ENCODE peak calls at places on chromosomes 16 and 17, in four cellular contexts. D, I, W and B are unnamed samples.

GRCh38 chr17:57988301-57989010 is 402 bp upstream of the VEZF1 start:
- DNase-seq in D (peak), I (no peak), W (no peak), B (peak)

GRCh38 chr16:69293401-69293800 is 17.7 kb upstream of the VPS4A start:
- DNase-seq in D (no peak), I (no peak), W (no peak), B (no peak)

GRCh38 chr17:18246880-18247612 is 11.5 kb downstream of the FLII start:
- DNase-seq in D (peak), I (no peak), W (no peak), B (peak)

GRCh38 chr17:81018044-81018802 is 16.7 kb upstream of the BAIAP2 start:
- DNase-seq in D (peak), I (peak), W (no peak), B (no peak)

GRCh38 chr16:9039208-9039607 is 52.2 kb upstream of the HAPSTR1 start:
- DNase-seq in D (no peak), I (no peak), W (no peak), B (peak)

GRCh38 chr17:39711851-39712250 is 12.0 kb downstream of the ERBB2 start:
- DNase-seq in D (no peak), I (no peak), W (no peak), B (no peak)

GRCh38 chr16:4214215-4214621 is 27.7 kb downstream of the SRL start:
- DNase-seq in D (no peak), I (no peak), W (peak), B (peak)

GRCh38 chr17:40909755-40910154 is 24.7 kb upstream of the KRT20 start:
- DNase-seq in D (no peak), I (no peak), W (peak), B (no peak)

GRCh38 chr17:27354491-27355081 is 60.7 kb downstream of the WSB1 start:
- DNase-seq in D (no peak), I (no peak), W (peak), B (no peak)

GRCh38 chr16:47162670-47163420 is 19.1 kb upstream of the NETO2 start:
- DNase-seq in D (no peak), I (no peak), W (no peak), B (no peak)

GRCh38 chr16:69513180-69513966 is 52.4 kb upstream of the NFAT5 start:
- DNase-seq in D (no peak), I (no peak), W (no peak), B (no peak)

GRCh38 chr16:4517812-4518211 is 20.8 kb downstream of the CDIP1 start:
- DNase-seq in D (peak), I (no peak), W (peak), B (peak)

GRCh38 chr17:42725143-42725542 is 19.7 kb downstream of the EZH1 start:
- DNase-seq in D (no peak), I (no peak), W (no peak), B (no peak)

GRCh38 chr16:84324439-84325262 is 30.0 kb downstream of the WFDC1 start:
- DNase-seq in D (no peak), I (no peak), W (no peak), B (no peak)

GRCh38 chr16:55943257-55943656 is 68.1 kb upstream of the CES5A start:
- DNase-seq in D (no peak), I (no peak), W (no peak), B (no peak)

GRCh38 chr16:56609463-56609921 is 1.1 kb downstream of the MT2A start:
- DNase-seq in D (no peak), I (peak), W (peak), B (peak)

GRCh38 chr17:40345161-40346034 is 19.1 kb downstream of the GJD3 start:
- DNase-seq in D (peak), I (no peak), W (peak), B (peak)

GRCh38 chr17:36978810-36979584 is 30.2 kb downstream of the AATF start:
- DNase-seq in D (no peak), I (no peak), W (no peak), B (no peak)

GRCh38 chr16:70747703-70748631 is 53.0 kb downstream of the VAC14 start:
- DNase-seq in D (no peak), I (no peak), W (no peak), B (no peak)

GRCh38 chr16:72092832-72093447 is 480 bp downstream of the TXNL4B start:
- DNase-seq in D (no peak), I (no peak), W (peak), B (peak)

GRCh38 chr16:81321537-81321936 is 6.8 kb downstream of the GAN start:
- DNase-seq in D (no peak), I (no peak), W (no peak), B (no peak)

GRCh38 chr16:88706965-88707871 is 915 bp downstream of the CTU2 start:
- DNase-seq in D (no peak), I (no peak), W (no peak), B (no peak)

GRCh38 chr17:40483679-40484078 is 17.7 kb downstream of the TNS4 start:
- DNase-seq in D (no peak), I (no peak), W (no peak), B (no peak)

GRCh38 chr17:63911657-63912100 is 621 bp upstream of the CSHL1 start:
- DNase-seq in D (peak), I (no peak), W (no peak), B (peak)

GRCh38 chr17:28634211-28634865 is 10.6 kb downstream of the BLTP2 start:
- DNase-seq in D (no peak), I (no peak), W (no peak), B (no peak)

GRCh38 chr16:48607056-48607825 is 2.7 kb downstream of the N4BP1 start:
- DNase-seq in D (no peak), I (no peak), W (no peak), B (peak)

GRCh38 chr17:73643012-73643845 is 1.0 kb downstream of the SDK2 start:
- DNase-seq in D (no peak), I (no peak), W (no peak), B (peak)

GRCh38 chr16:57039148-57039812 is 49.9 kb downstream of the NLRC5 start:
- DNase-seq in D (no peak), I (peak), W (no peak), B (no peak)

GRCh38 chr16:13885700-13886099 is 34.3 kb upstream of the ERCC4 start:
- DNase-seq in D (no peak), I (no peak), W (peak), B (no peak)

GRCh38 chr17:80118601-80119270 is 17.4 kb downstream of the GAA start:
- DNase-seq in D (no peak), I (no peak), W (no peak), B (no peak)

GRCh38 chr16:81593481-81593880 is 148.9 kb downstream of the CMIP start:
- DNase-seq in D (no peak), I (no peak), W (no peak), B (no peak)

DNA sequence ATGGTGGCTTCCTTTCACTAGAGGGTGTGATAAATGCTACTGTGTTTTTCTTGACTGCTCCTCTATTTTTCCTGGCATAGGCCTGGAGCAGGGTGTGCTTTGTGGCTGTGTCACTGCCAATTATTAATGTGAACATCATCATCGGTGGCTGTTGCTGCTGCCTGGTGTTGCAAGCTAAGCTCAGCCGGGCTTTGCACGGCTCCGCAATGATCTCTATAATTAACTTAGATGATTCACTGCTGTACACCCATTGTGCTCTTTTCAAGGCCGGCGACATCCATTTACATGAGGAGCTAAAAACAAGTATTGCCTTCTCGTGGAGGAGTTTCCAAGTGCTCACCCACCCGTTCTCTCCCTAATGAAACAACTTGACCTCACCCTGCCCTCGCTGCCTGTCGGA is 160.1 kb upstream of the IRX3 start:
- DNase-seq in D (no peak), I (no peak), W (no peak), B (peak)
- TF ChIP-seq POLR2AphosphoS2 in D (no peak), I (no peak), W (no peak), B (no peak)

GRCh38 chr17:62051053-62051452 is 14.0 kb downstream of the MED13 start:
- DNase-seq in D (no peak), I (no peak), W (peak), B (no peak)
- TF ChIP-seq POLR2AphosphoS2 in D (no peak), I (no peak), W (no peak), B (no peak)

GRCh38 chr17:82320956-82321927 is 3.8 kb upstream of the CD7 start:
- DNase-seq in D (peak), I (no peak), W (no peak), B (no peak)
- TF ChIP-seq POLR2AphosphoS2 in D (no peak), I (no peak), W (no peak), B (no peak)

GRCh38 chr17:76252040-76252954 is 12.0 kb upstream of the RNF157 start:
- DNase-seq in D (no peak), I (no peak), W (peak), B (no peak)
- TF ChIP-seq POLR2AphosphoS2 in D (no peak), I (no peak), W (no peak), B (no peak)

DNA sequence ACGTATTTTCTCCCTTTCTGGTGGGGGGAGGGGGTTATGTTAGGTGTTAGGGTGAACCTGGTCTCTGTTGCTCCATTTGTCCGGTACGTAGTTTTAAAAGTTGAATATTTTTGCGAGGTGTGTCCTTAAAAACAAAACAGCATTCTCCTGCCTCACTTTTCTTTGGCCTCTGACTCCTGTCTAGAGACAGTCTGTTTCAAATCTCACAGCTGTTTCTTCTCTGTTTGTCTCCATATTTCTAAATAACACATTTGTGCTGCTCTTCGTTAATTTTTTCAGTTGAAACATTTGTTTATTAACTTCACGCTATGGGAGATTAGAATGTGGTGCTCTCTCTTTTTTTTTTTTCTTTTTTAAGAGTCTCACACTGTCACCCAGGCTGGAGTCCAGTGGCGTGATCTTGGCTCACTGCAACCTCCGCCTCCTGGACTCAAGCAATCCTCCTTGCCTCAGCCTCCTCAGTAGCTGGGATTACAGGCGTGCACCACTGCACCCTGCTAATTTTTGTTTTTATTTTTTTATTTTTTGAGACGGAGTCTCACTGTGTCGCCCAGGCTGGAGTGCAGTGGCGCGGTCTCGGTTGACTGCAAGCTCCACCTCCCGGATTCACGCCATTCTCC is 31.7 kb downstream of the RPA1 start:
- DNase-seq in D (no peak), I (no peak), W (no peak), B (no peak)
- TF ChIP-seq POLR2AphosphoS2 in D (no peak), I (no peak), W (no peak), B (no peak)

DNA sequence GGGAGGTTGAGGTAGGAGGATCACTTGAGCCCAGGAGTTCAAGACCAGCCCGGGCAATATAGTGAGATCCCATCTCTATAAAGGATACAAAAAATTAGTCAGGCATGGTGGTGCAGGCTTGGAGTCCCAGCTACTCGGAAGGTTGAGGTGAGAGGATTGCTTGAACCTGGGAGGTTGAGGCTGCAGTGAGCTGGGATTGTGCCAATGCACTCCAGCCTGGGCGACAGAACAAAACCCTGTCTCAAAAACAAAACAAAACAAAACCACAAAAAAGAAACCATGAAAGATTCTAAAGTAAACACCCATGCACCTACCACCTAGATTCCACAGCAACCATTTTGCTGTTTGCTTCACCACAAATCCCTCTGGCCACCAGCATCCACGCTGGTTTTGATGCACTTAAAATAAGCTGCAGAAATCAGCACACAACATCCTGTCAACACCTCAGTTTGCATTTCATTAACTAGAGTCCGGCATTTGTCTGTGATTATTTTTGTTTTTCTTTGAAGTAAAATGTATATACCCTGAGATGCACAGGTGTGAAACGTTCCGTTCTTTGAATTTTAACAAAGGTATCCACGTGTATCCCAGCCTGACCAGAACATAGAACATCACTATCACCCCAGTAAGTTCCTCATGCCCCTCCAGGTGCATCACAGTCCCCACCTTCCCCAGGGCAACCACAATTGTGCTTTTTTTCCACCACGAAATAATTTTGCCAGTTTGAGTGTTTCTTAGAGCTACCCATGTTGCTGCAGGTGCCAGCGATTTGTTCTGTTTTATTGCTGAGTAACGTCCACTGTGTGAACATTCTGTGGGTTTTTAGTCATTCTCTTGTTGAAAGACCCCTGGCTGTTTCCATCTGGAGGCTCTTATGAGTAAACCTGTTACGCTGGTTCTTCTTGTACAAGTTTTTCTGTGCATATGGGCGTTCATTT is 191.5 kb downstream of the SEC14L1 start:
- DNase-seq in D (no peak), I (no peak), W (no peak), B (no peak)
- TF ChIP-seq POLR2AphosphoS2 in D (no peak), I (no peak), W (no peak), B (no peak)

GRCh38 chr17:82281502-82282238 is 8.2 kb upstream of the CSNK1D start:
- DNase-seq in D (no peak), I (peak), W (no peak), B (no peak)

GRCh38 chr17:82283208-82283749 is 9.8 kb upstream of the CSNK1D start:
- DNase-seq in D (peak), I (no peak), W (no peak), B (peak)

GRCh38 chr17:82280537-82280936 is 7.0 kb upstream of the CSNK1D start:
- DNase-seq in D (no peak), I (no peak), W (no peak), B (no peak)

GRCh38 chr17:82281076-82281475 is 7.6 kb upstream of the CSNK1D start:
- DNase-seq in D (no peak), I (no peak), W (no peak), B (no peak)

GRCh38 chr17:82282239-82283207 is 9.0 kb upstream of the CSNK1D start:
- DNase-seq in D (no peak), I (no peak), W (no peak), B (no peak)
- TF ChIP-seq POLR2AphosphoS2 in D (no peak), I (no peak), W (no peak), B (no peak)

GRCh38 chr17:51461578-51462004 is 201.2 kb downstream of the UTP18 start:
- DNase-seq in D (peak), I (no peak), W (peak), B (peak)
- TF ChIP-seq POLR2AphosphoS2 in D (no peak), I (no peak), W (no peak), B (no peak)